ENCODE peak calls at places on chromosomes 3 and 15, in seven cellular contexts. One of them, this sample, is unnamed.

GRCh38 chr3:126948980-126949535 is 33.9 kb upstream of the PLXNA1 start:
- DNase-seq in NCI-H510A treated with DMSO at 0.1 percent for 48 hours: no peak
- DNase-seq in upper lobe of right lung: no peak
- DNase-seq in LoVo: no peak
- DNase-seq in brain microvascular endothelial cell: no peak
- DNase-seq in T-helper 9 cell: no peak
- DNase-seq in stimulated activated CD8-positive, alpha-beta memory T cell treated with anti-CD3 and anti-CD28 coated beads, Interleukin-12 subunit alpha, Interleukin-12 subunit beta, amount 100 ng/mL, for 4 hours: no peak
- DNase-seq in this sample: no peak

GRCh38 chr3:118144919-118145318 is 889.7 kb downstream of the IGSF11 start:
- DNase-seq in NCI-H510A treated with DMSO at 0.1 percent for 48 hours: no peak
- DNase-seq in upper lobe of right lung: no peak
- DNase-seq in LoVo: no peak
- DNase-seq in brain microvascular endothelial cell: no peak
- DNase-seq in T-helper 9 cell: no peak
- DNase-seq in stimulated activated CD8-positive, alpha-beta memory T cell treated with anti-CD3 and anti-CD28 coated beads, Interleukin-12 subunit alpha, Interleukin-12 subunit beta, amount 100 ng/mL, for 4 hours: no peak
- DNase-seq in this sample: no peak

GRCh38 chr15:28984421-28985375 is 98.9 kb downstream of the APBA2 start:
- DNase-seq in NCI-H510A treated with DMSO at 0.1 percent for 48 hours: peak; percentile 73
- DNase-seq in upper lobe of right lung: no peak
- DNase-seq in LoVo: no peak
- DNase-seq in brain microvascular endothelial cell: peak; percentile 60
- DNase-seq in T-helper 9 cell: no peak
- DNase-seq in stimulated activated CD8-positive, alpha-beta memory T cell treated with anti-CD3 and anti-CD28 coated beads, Interleukin-12 subunit alpha, Interleukin-12 subunit beta, amount 100 ng/mL, for 4 hours: no peak
- DNase-seq in this sample: peak; percentile 80

GRCh38 chr3:40843208-40843624 is 318.5 kb downstream of the ZNF621 start:
- DNase-seq in NCI-H510A treated with DMSO at 0.1 percent for 48 hours: no peak
- DNase-seq in upper lobe of right lung: no peak
- DNase-seq in LoVo: no peak
- DNase-seq in brain microvascular endothelial cell: no peak
- DNase-seq in T-helper 9 cell: no peak
- DNase-seq in stimulated activated CD8-positive, alpha-beta memory T cell treated with anti-CD3 and anti-CD28 coated beads, Interleukin-12 subunit alpha, Interleukin-12 subunit beta, amount 100 ng/mL, for 4 hours: no peak
- DNase-seq in this sample: no peak

GRCh38 chr15:67700023-67700422 is 125.3 kb upstream of the SKOR1 start:
- DNase-seq in NCI-H510A treated with DMSO at 0.1 percent for 48 hours: no peak
- DNase-seq in upper lobe of right lung: no peak
- DNase-seq in LoVo: no peak
- DNase-seq in brain microvascular endothelial cell: no peak
- DNase-seq in T-helper 9 cell: no peak
- DNase-seq in stimulated activated CD8-positive, alpha-beta memory T cell treated with anti-CD3 and anti-CD28 coated beads, Interleukin-12 subunit alpha, Interleukin-12 subunit beta, amount 100 ng/mL, for 4 hours: no peak
- DNase-seq in this sample: no peak

GRCh38 chr3:142705256-142705655 is 18.6 kb upstream of the TRPC1 start:
- DNase-seq in NCI-H510A treated with DMSO at 0.1 percent for 48 hours: no peak
- DNase-seq in upper lobe of right lung: no peak
- DNase-seq in LoVo: no peak
- DNase-seq in brain microvascular endothelial cell: peak; percentile 11
- DNase-seq in T-helper 9 cell: no peak
- DNase-seq in stimulated activated CD8-positive, alpha-beta memory T cell treated with anti-CD3 and anti-CD28 coated beads, Interleukin-12 subunit alpha, Interleukin-12 subunit beta, amount 100 ng/mL, for 4 hours: no peak
- DNase-seq in this sample: no peak

GRCh38 chr3:169575381-169575780 is 88.1 kb downstream of the MECOM start:
- DNase-seq in NCI-H510A treated with DMSO at 0.1 percent for 48 hours: no peak
- DNase-seq in upper lobe of right lung: no peak
- DNase-seq in LoVo: no peak
- DNase-seq in brain microvascular endothelial cell: peak; percentile 34
- DNase-seq in T-helper 9 cell: no peak
- DNase-seq in stimulated activated CD8-positive, alpha-beta memory T cell treated with anti-CD3 and anti-CD28 coated beads, Interleukin-12 subunit alpha, Interleukin-12 subunit beta, amount 100 ng/mL, for 4 hours: no peak
- DNase-seq in this sample: no peak

GRCh38 chr3:150097588-150097890 is 126.8 kb upstream of the PFN2 start:
- DNase-seq in NCI-H510A treated with DMSO at 0.1 percent for 48 hours: no peak
- DNase-seq in upper lobe of right lung: no peak
- DNase-seq in LoVo: no peak
- DNase-seq in brain microvascular endothelial cell: peak; percentile 45
- DNase-seq in T-helper 9 cell: no peak
- DNase-seq in stimulated activated CD8-positive, alpha-beta memory T cell treated with anti-CD3 and anti-CD28 coated beads, Interleukin-12 subunit alpha, Interleukin-12 subunit beta, amount 100 ng/mL, for 4 hours: no peak
- DNase-seq in this sample: no peak

GRCh38 chr3:121718205-121718846 is 31.2 kb downstream of the GOLGB1 start:
- DNase-seq in NCI-H510A treated with DMSO at 0.1 percent for 48 hours: no peak
- DNase-seq in upper lobe of right lung: no peak
- DNase-seq in LoVo: no peak
- DNase-seq in brain microvascular endothelial cell: no peak
- DNase-seq in T-helper 9 cell: no peak
- DNase-seq in stimulated activated CD8-positive, alpha-beta memory T cell treated with anti-CD3 and anti-CD28 coated beads, Interleukin-12 subunit alpha, Interleukin-12 subunit beta, amount 100 ng/mL, for 4 hours: no peak
- DNase-seq in this sample: no peak

GRCh38 chr3:127061641-127062040 is 78.7 kb downstream of the PLXNA1 start:
- DNase-seq in NCI-H510A treated with DMSO at 0.1 percent for 48 hours: no peak
- DNase-seq in upper lobe of right lung: no peak
- DNase-seq in LoVo: no peak
- DNase-seq in brain microvascular endothelial cell: no peak
- DNase-seq in T-helper 9 cell: no peak
- DNase-seq in stimulated activated CD8-positive, alpha-beta memory T cell treated with anti-CD3 and anti-CD28 coated beads, Interleukin-12 subunit alpha, Interleukin-12 subunit beta, amount 100 ng/mL, for 4 hours: no peak
- DNase-seq in this sample: no peak

GRCh38 chr3:73625124-73625665 is 454 bp upstream of the PDZRN3 start:
- DNase-seq in NCI-H510A treated with DMSO at 0.1 percent for 48 hours: peak; percentile 14
- DNase-seq in upper lobe of right lung: no peak
- DNase-seq in LoVo: no peak
- DNase-seq in brain microvascular endothelial cell: peak; percentile 32
- DNase-seq in T-helper 9 cell: no peak
- DNase-seq in stimulated activated CD8-positive, alpha-beta memory T cell treated with anti-CD3 and anti-CD28 coated beads, Interleukin-12 subunit alpha, Interleukin-12 subunit beta, amount 100 ng/mL, for 4 hours: no peak
- DNase-seq in this sample: no peak

GRCh38 chr15:66715736-66716667 is 14.0 kb downstream of the SMAD6 start:
- DNase-seq in NCI-H510A treated with DMSO at 0.1 percent for 48 hours: no peak
- DNase-seq in upper lobe of right lung: no peak
- DNase-seq in LoVo: no peak
- DNase-seq in brain microvascular endothelial cell: no peak
- DNase-seq in T-helper 9 cell: no peak
- DNase-seq in stimulated activated CD8-positive, alpha-beta memory T cell treated with anti-CD3 and anti-CD28 coated beads, Interleukin-12 subunit alpha, Interleukin-12 subunit beta, amount 100 ng/mL, for 4 hours: no peak
- DNase-seq in this sample: no peak

GRCh38 chr3:29268651-29269050 is 12.2 kb upstream of the RBMS3 start:
- DNase-seq in NCI-H510A treated with DMSO at 0.1 percent for 48 hours: no peak
- DNase-seq in upper lobe of right lung: no peak
- DNase-seq in LoVo: no peak
- DNase-seq in brain microvascular endothelial cell: no peak
- DNase-seq in T-helper 9 cell: no peak
- DNase-seq in stimulated activated CD8-positive, alpha-beta memory T cell treated with anti-CD3 and anti-CD28 coated beads, Interleukin-12 subunit alpha, Interleukin-12 subunit beta, amount 100 ng/mL, for 4 hours: no peak
- DNase-seq in this sample: no peak

GRCh38 chr3:162328649-162329048 is 832.0 kb downstream of the OTOL1 start:
- DNase-seq in NCI-H510A treated with DMSO at 0.1 percent for 48 hours: no peak
- DNase-seq in upper lobe of right lung: no peak
- DNase-seq in LoVo: no peak
- DNase-seq in brain microvascular endothelial cell: no peak
- DNase-seq in T-helper 9 cell: no peak
- DNase-seq in stimulated activated CD8-positive, alpha-beta memory T cell treated with anti-CD3 and anti-CD28 coated beads, Interleukin-12 subunit alpha, Interleukin-12 subunit beta, amount 100 ng/mL, for 4 hours: no peak
- DNase-seq in this sample: no peak